ENCODE peak calls at places on chromosomes 7 and 10, in five cellular contexts. J is cardiac fibroblast, Y is A549, K is BE2C, N is Calu3. L is an unnamed sample.

GRCh38 chr10:121709674-121710073 is 111.4 kb upstream of the FGFR2 start:
- DNase-seq in J (peak), K (no peak), N (no peak), Y (no peak), L (no peak)

GRCh38 chr10:77970869-77971803 is 44.6 kb upstream of the DLG5 start:
- DNase-seq in Y (peak), J (peak), K (peak), N (no peak), L (peak)

GRCh38 chr7:100642534-100642907 is 1.2 kb upstream of the TFR2 start:
- DNase-seq in J (no peak), K (no peak), N (no peak), Y (no peak), L (no peak)

GRCh38 chr10:71062156-71062555 is 150.2 kb upstream of the UNC5B start:
- DNase-seq in N (no peak), Y (no peak), K (no peak), J (no peak), L (no peak)

GRCh38 chr10:118546479-118546878 is 49.0 kb downstream of the PRLHR start:
- DNase-seq in Y (no peak), K (no peak), N (no peak), J (no peak), L (no peak)

GRCh38 chr10:50470798-50471582 is 152.8 kb downstream of the SGMS1 start:
- DNase-seq in N (peak), Y (peak), J (peak), K (no peak), L (no peak)

GRCh38 chr10:69644658-69645295 is 14.7 kb downstream of the FAM241B start:
- DNase-seq in K (peak), Y (peak), J (peak), N (peak), L (peak)

GRCh38 chr7:64581929-64582894 is 19.3 kb upstream of the ZNF680 start:
- DNase-seq in N (no peak), Y (no peak), K (no peak), J (peak), L (no peak)

GRCh38 chr10:91091780-91092179 is 128.7 kb upstream of the PCGF5 start:
- DNase-seq in J (no peak), N (no peak), K (no peak), Y (no peak), L (no peak)

GRCh38 chr10:91090761-91091529 is 129.5 kb upstream of the PCGF5 start:
- DNase-seq in N (no peak), J (no peak), K (peak), Y (peak), L (no peak)

DNA sequence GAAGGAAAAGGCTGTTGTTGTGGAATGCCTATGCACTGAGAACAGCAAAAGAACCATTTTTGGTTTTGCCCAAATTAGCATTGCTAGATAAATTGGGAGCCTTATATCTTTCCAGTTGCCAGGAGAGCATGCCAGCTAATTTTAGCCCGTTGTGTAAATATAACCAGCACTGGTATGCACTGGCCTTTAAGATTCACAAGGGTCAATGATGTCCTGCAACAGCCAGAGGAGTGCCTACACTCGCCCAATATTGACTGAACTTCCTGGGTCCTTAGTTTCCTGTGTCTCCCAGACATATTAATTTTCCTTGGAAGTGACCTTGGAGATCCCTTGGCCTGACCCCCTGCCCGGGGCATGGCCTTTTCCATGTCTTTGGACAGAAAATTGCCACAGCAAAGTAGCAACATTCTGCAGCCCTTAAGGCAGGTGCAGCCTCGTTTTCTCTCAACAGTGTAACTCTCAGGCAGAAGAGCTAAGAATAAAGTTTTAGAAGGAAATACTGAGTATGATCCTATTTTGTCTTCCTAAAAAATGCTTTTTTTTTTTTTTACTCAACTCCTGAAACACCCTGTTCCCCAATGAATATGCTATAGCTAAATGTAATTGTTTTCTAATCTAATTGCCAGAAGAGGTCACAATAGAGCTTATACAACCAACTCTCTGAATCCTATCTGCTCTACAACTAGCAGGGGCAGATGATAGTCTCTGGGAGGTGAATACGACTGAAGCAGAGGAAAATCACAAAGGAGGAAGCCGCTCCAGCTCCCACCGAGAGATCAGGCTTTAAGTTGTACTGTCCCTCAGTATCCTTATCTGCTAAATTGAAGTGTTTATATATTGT is 131.9 kb upstream of the PCGF5 start:
- DNase-seq in Y (peak), N (no peak), K (no peak), J (peak), L (no peak)
- TF ChIP-seq CTCF in Y (peak), N (no peak), K (no peak), J (peak), L (no peak)

GRCh38 chr7:73573276-73573675 is 5.1 kb downstream of the TBL2 start:
- DNase-seq in K (no peak), Y (no peak), J (no peak), N (no peak), L (no peak)

GRCh38 chr7:73577627-73578341 is 595 bp downstream of the TBL2 start:
- DNase-seq in N (no peak), K (no peak), J (peak), Y (no peak), L (no peak)

GRCh38 chr7:73573791-73574190 is 4.6 kb downstream of the TBL2 start:
- DNase-seq in N (no peak), K (no peak), J (no peak), Y (no peak), L (no peak)

GRCh38 chr7:73582664-73583202 is 4.4 kb upstream of the TBL2 start:
- DNase-seq in J (no peak), K (no peak), N (no peak), Y (no peak), L (no peak)

DNA sequence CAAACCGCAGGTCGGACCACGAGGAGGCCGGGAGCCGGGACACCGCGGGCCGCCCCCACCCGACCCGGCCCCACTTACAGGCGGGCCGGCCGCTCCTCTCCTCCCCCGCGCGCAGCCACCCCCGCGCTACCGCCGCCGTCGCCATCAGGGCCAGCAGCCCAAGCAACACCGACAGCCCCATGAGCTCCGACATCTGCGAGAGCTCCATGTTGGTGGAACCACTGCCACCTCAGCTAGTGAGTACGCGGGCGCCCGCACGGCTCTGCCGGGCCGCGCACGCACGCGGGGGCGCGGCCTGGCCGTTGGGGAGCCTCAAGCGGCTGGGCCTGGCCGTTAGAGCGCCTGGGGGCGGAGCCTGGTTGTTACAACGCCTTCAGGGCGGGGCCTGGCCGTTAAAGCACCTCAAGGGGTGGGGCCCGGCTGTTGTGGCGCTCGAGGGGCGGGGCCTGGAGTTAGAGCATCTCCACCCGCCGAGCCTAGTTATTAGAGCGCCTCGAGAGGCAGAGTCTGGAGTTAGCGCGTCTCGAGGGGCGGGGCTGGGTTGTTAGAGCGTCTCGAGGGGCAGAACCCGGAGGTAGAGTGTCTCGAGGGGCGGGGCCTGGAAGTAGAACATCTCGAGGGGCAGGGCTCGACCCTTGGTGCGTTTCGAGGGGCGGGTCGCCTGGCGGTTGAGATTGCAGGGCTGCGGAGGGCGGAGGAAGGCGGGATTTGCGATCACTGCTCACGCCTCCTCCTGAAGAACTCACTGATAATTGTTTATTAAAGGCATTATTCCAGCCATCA is at the start of gene TBL2:
- DNase-seq in J (peak), Y (peak), N (peak), K (peak), L (peak)
- TF ChIP-seq CTCF in J (peak), Y (no peak), N (no peak), K (no peak), L (no peak)

GRCh38 chr7:115086146-115086841 is 164.4 kb downstream of the MDFIC start:
- DNase-seq in Y (no peak), N (no peak), J (no peak), K (no peak), L (no peak)
- TF ChIP-seq CTCF in Y (peak), N (no peak), J (no peak), K (no peak), L (no peak)

GRCh38 chr7:153835104-153835503 is 217.1 kb upstream of the DPP6 start:
- DNase-seq in Y (no peak), N (no peak), K (no peak), J (no peak), L (no peak)
- TF ChIP-seq CTCF in Y (no peak), N (no peak), K (peak), J (no peak), L (no peak)

DNA sequence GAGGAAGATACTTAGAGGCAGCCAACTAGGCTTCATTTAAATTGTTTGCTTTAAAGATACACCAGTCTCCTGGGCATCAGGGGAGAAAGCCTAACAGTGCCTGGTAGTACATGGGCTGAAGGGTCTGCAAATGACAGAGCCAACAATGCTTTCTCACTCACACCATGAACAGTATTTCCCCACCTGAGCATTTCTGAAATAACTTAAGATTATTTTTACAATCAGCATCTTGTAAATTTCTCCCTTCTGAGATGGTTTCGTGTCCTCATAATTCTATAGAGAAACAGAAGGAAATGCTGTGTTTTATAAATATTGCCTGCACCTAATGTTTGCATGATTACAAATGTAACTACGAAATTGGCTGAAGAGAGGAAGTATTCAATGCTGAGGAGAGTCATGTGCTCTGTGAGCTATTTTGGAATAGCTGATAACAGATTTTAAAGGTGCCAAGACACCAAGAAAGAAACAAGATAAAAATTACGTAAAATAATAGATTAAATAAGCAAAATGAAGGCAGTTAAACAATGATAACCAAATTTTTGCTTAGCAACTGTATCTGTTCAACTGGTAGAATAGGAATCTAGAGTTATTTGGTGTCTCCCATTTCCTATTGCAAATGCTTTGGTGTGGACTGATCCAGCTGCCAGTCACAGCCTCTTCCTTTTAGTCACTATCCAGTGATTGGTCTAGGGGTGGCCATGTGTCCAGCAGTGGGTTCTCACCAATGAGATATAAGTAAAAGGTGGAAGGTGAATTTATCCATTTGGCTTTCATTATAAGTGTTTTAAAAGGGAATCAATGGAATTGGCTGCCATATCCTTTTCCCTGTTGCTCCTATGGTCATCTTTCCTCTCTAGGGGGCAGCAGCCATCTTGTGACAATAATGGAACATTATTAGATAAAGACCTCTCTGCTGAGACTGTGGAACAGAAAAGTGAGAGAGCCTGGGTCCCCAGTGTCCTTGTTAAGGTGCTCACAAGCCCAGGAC is 167.9 kb upstream of the SLC26A5 start:
- DNase-seq in N (no peak), J (peak), K (peak), Y (no peak), L (no peak)
- TF ChIP-seq CTCF in N (no peak), J (peak), K (peak), Y (peak), L (no peak)

GRCh38 chr10:132310701-132311337 is 3.1 kb upstream of the STK32C start:
- DNase-seq in N (no peak), J (no peak), K (no peak), Y (no peak), L (peak)

GRCh38 chr10:132309466-132309865 is 1.7 kb upstream of the STK32C start:
- DNase-seq in N (no peak), K (no peak), J (no peak), Y (no peak), L (peak)

GRCh38 chr10:132313305-132313704 is 5.6 kb upstream of the STK32C start:
- DNase-seq in N (no peak), K (no peak), J (no peak), Y (no peak), L (peak)

GRCh38 chr10:132309879-132310591 is 2.3 kb upstream of the STK32C start:
- DNase-seq in N (no peak), J (no peak), K (no peak), Y (no peak), L (peak)

DNA sequence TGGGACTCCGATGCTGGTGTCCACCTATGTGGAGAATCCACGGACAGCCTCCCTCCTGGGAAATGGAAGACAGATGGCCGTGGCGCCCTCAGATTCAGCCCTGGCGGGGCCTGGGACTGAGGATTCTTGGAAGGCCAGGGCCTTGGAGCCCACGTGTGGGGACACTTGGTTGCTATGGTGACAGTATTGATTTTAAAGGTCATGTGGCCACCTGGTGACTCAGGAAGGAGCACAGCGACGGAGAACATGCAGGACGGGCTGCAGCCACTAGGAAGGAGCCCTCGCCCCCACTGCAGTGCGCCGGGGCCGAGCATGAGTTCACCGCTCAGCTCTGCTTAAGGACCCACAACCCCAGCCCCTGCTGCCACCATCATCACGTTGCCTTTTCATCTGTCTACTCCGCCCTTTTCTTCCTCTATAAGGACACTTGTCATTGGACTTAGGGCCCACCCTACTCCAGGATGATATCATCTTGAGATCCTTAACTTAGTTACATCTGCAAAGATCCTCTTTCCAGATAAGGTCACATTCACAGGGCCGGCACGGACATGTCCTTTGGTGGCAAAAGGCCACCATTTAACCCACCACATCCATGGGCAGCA is 3.7 kb upstream of the STK32C start:
- DNase-seq in J (no peak), Y (peak), K (no peak), N (peak), L (peak)
- TF ChIP-seq CTCF in J (no peak), Y (no peak), K (no peak), N (peak), L (no peak)

GRCh38 chr7:99616359-99617186 is at the start of gene ZSCAN25:
- DNase-seq in J (peak), Y (peak), N (peak), K (peak), L (peak)
- TF ChIP-seq CTCF in J (peak), Y (peak), N (no peak), K (peak), L (peak)

DNA sequence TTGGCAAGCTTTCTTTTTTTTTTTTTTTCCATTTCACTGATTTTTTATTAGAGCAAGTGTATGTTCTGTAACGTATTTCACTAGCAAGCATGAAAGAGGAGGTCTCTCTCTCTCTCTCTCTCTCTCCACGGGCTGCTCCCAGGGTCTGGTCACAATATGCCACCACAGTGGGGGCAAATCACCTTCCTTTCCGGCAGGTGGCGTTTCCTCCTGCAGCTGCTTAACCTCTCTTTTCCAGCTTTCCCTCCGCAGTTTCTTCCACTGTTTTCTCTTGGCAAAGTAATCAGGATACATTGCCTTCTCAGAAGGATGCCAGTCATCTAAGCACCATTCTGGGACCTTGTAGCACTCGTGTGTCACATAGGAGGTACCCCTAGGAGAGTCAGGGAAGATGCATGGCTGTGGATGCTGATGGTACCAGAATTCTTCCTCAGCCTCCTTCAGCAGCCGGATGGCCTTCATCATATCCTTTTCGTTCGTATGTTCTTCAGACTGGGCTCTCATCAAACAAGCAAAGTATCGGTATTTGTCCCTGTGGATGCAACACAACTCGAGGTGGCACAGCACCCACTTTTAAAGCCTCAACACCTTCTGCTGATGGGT is 197.3 kb upstream of the PODXL start:
- DNase-seq in N (peak), J (peak), K (peak), Y (peak), L (no peak)
- TF ChIP-seq CTCF in N (peak), J (peak), K (peak), Y (peak), L (no peak)